ENCODE peak calls at places on chromosomes 2 and 18, in five cellular contexts. One of them, this sample, is unnamed.

GRCh38 chr2:25608718-25609117 is 64.7 kb downstream of the DTNB start:
- DNase-seq in stimulated activated CD8-positive, alpha-beta memory T cell treated with anti-CD3 and anti-CD28 coated beads, Interleukin-4, amount 100 ng/mL, for 1 hour: no peak
- DNase-seq in HFFc6: no peak
- DNase-seq in NCI-H524 treated with DMSO at 0.1 percent for 48 hours: no peak
- DNase-seq in left cardiac atrium: no peak
- DNase-seq in this sample: no peak

GRCh38 chr2:170236639-170237037 is 58.7 kb downstream of the MYO3B start:
- DNase-seq in NCI-H524 treated with DMSO at 0.1 percent for 48 hours: no peak
- DNase-seq in left cardiac atrium: no peak
- DNase-seq in HFFc6: no peak
- DNase-seq in stimulated activated CD8-positive, alpha-beta memory T cell treated with anti-CD3 and anti-CD28 coated beads, Interleukin-4, amount 100 ng/mL, for 1 hour: no peak
- DNase-seq in this sample: no peak

GRCh38 chr2:9174771-9175441 is 31.7 kb upstream of the ASAP2 start:
- DNase-seq in left cardiac atrium: no peak
- DNase-seq in NCI-H524 treated with DMSO at 0.1 percent for 48 hours: peak; percentile 59
- DNase-seq in HFFc6: peak; percentile 86
- DNase-seq in stimulated activated CD8-positive, alpha-beta memory T cell treated with anti-CD3 and anti-CD28 coated beads, Interleukin-4, amount 100 ng/mL, for 1 hour: no peak
- DNase-seq in this sample: peak; percentile 61

GRCh38 chr2:223563462-223563861 is 38.7 kb downstream of the SCG2 start:
- DNase-seq in stimulated activated CD8-positive, alpha-beta memory T cell treated with anti-CD3 and anti-CD28 coated beads, Interleukin-4, amount 100 ng/mL, for 1 hour: no peak
- DNase-seq in HFFc6: peak; percentile 73
- DNase-seq in left cardiac atrium: no peak
- DNase-seq in NCI-H524 treated with DMSO at 0.1 percent for 48 hours: no peak
- DNase-seq in this sample: peak; percentile 84

GRCh38 chr2:114265256-114265655 is 177.2 kb upstream of the DPP10 start:
- DNase-seq in NCI-H524 treated with DMSO at 0.1 percent for 48 hours: peak; percentile 2
- DNase-seq in HFFc6: no peak
- DNase-seq in left cardiac atrium: no peak
- DNase-seq in stimulated activated CD8-positive, alpha-beta memory T cell treated with anti-CD3 and anti-CD28 coated beads, Interleukin-4, amount 100 ng/mL, for 1 hour: no peak
- DNase-seq in this sample: no peak

GRCh38 chr2:205659922-205660321 is 22.4 kb upstream of the NRP2 start:
- DNase-seq in HFFc6: no peak
- DNase-seq in stimulated activated CD8-positive, alpha-beta memory T cell treated with anti-CD3 and anti-CD28 coated beads, Interleukin-4, amount 100 ng/mL, for 1 hour: no peak
- DNase-seq in NCI-H524 treated with DMSO at 0.1 percent for 48 hours: no peak
- DNase-seq in left cardiac atrium: no peak
- DNase-seq in this sample: no peak

GRCh38 chr2:47241715-47242114 is 86.6 kb upstream of the STPG4 start:
- DNase-seq in NCI-H524 treated with DMSO at 0.1 percent for 48 hours: no peak
- DNase-seq in stimulated activated CD8-positive, alpha-beta memory T cell treated with anti-CD3 and anti-CD28 coated beads, Interleukin-4, amount 100 ng/mL, for 1 hour: no peak
- DNase-seq in HFFc6: no peak
- DNase-seq in left cardiac atrium: no peak
- DNase-seq in this sample: no peak

GRCh38 chr2:134288814-134289213 is 34.9 kb downstream of the MGAT5 start:
- DNase-seq in HFFc6: no peak
- DNase-seq in NCI-H524 treated with DMSO at 0.1 percent for 48 hours: no peak
- DNase-seq in left cardiac atrium: no peak
- DNase-seq in stimulated activated CD8-positive, alpha-beta memory T cell treated with anti-CD3 and anti-CD28 coated beads, Interleukin-4, amount 100 ng/mL, for 1 hour: no peak
- DNase-seq in this sample: no peak

GRCh38 chr18:49024808-49025361 is 74.1 kb upstream of the SMAD7 start:
- DNase-seq in HFFc6: no peak
- DNase-seq in left cardiac atrium: no peak
- DNase-seq in stimulated activated CD8-positive, alpha-beta memory T cell treated with anti-CD3 and anti-CD28 coated beads, Interleukin-4, amount 100 ng/mL, for 1 hour: no peak
- DNase-seq in NCI-H524 treated with DMSO at 0.1 percent for 48 hours: peak; percentile 31
- DNase-seq in this sample: no peak

GRCh38 chr2:171316220-171316619 is 117.6 kb downstream of the METTL8 start:
- DNase-seq in stimulated activated CD8-positive, alpha-beta memory T cell treated with anti-CD3 and anti-CD28 coated beads, Interleukin-4, amount 100 ng/mL, for 1 hour: no peak
- DNase-seq in NCI-H524 treated with DMSO at 0.1 percent for 48 hours: no peak
- DNase-seq in HFFc6: no peak
- DNase-seq in left cardiac atrium: no peak
- DNase-seq in this sample: peak; percentile 11

GRCh38 chr2:69945447-69945846 is 16.0 kb downstream of the ASPRV1 start:
- DNase-seq in NCI-H524 treated with DMSO at 0.1 percent for 48 hours: no peak
- DNase-seq in left cardiac atrium: peak; percentile 45
- DNase-seq in HFFc6: no peak
- DNase-seq in stimulated activated CD8-positive, alpha-beta memory T cell treated with anti-CD3 and anti-CD28 coated beads, Interleukin-4, amount 100 ng/mL, for 1 hour: no peak
- DNase-seq in this sample: no peak

GRCh38 chr2:207498427-207498826 is 31.3 kb upstream of the CREB1 start:
- DNase-seq in NCI-H524 treated with DMSO at 0.1 percent for 48 hours: no peak
- DNase-seq in HFFc6: no peak
- DNase-seq in stimulated activated CD8-positive, alpha-beta memory T cell treated with anti-CD3 and anti-CD28 coated beads, Interleukin-4, amount 100 ng/mL, for 1 hour: no peak
- DNase-seq in left cardiac atrium: no peak
- DNase-seq in this sample: no peak

GRCh38 chr2:54710216-54710615 is 13.2 kb upstream of the EML6 start:
- DNase-seq in NCI-H524 treated with DMSO at 0.1 percent for 48 hours: no peak
- DNase-seq in left cardiac atrium: no peak
- DNase-seq in HFFc6: no peak
- DNase-seq in stimulated activated CD8-positive, alpha-beta memory T cell treated with anti-CD3 and anti-CD28 coated beads, Interleukin-4, amount 100 ng/mL, for 1 hour: no peak
- DNase-seq in this sample: no peak

GRCh38 chr2:112621792-112622527 is 23.8 kb upstream of the SLC20A1 start:
- DNase-seq in HFFc6: peak; percentile 89
- DNase-seq in left cardiac atrium: no peak
- DNase-seq in stimulated activated CD8-positive, alpha-beta memory T cell treated with anti-CD3 and anti-CD28 coated beads, Interleukin-4, amount 100 ng/mL, for 1 hour: no peak
- DNase-seq in NCI-H524 treated with DMSO at 0.1 percent for 48 hours: no peak
- DNase-seq in this sample: peak; percentile 64

GRCh38 chr2:176178271-176178806 is 10.1 kb upstream of the HOXD1 start:
- DNase-seq in HFFc6: no peak
- DNase-seq in left cardiac atrium: no peak
- DNase-seq in stimulated activated CD8-positive, alpha-beta memory T cell treated with anti-CD3 and anti-CD28 coated beads, Interleukin-4, amount 100 ng/mL, for 1 hour: no peak
- DNase-seq in NCI-H524 treated with DMSO at 0.1 percent for 48 hours: peak; percentile 62
- DNase-seq in this sample: no peak

GRCh38 chr2:182784777-182785176 is 68.7 kb downstream of the DNAJC10 start:
- DNase-seq in HFFc6: peak; percentile 50
- DNase-seq in stimulated activated CD8-positive, alpha-beta memory T cell treated with anti-CD3 and anti-CD28 coated beads, Interleukin-4, amount 100 ng/mL, for 1 hour: no peak
- DNase-seq in left cardiac atrium: no peak
- DNase-seq in NCI-H524 treated with DMSO at 0.1 percent for 48 hours: peak; percentile 6
- DNase-seq in this sample: peak; percentile 63

GRCh38 chr18:39486268-39486667 is 1920.7 kb upstream of the CELF4 start:
- DNase-seq in HFFc6: no peak
- DNase-seq in left cardiac atrium: no peak
- DNase-seq in NCI-H524 treated with DMSO at 0.1 percent for 48 hours: no peak
- DNase-seq in stimulated activated CD8-positive, alpha-beta memory T cell treated with anti-CD3 and anti-CD28 coated beads, Interleukin-4, amount 100 ng/mL, for 1 hour: no peak
- DNase-seq in this sample: no peak

GRCh38 chr2:219539295-219539788 is 4.3 kb downstream of the CHPF start:
- DNase-seq in NCI-H524 treated with DMSO at 0.1 percent for 48 hours: no peak
- DNase-seq in HFFc6: no peak
- DNase-seq in left cardiac atrium: no peak
- DNase-seq in stimulated activated CD8-positive, alpha-beta memory T cell treated with anti-CD3 and anti-CD28 coated beads, Interleukin-4, amount 100 ng/mL, for 1 hour: no peak
- DNase-seq in this sample: no peak

GRCh38 chr2:11397046-11397445 is 52.6 kb upstream of the ROCK2 start:
- DNase-seq in stimulated activated CD8-positive, alpha-beta memory T cell treated with anti-CD3 and anti-CD28 coated beads, Interleukin-4, amount 100 ng/mL, for 1 hour: no peak
- DNase-seq in NCI-H524 treated with DMSO at 0.1 percent for 48 hours: peak; percentile 83
- DNase-seq in left cardiac atrium: peak; percentile 56
- DNase-seq in HFFc6: no peak
- DNase-seq in this sample: no peak

GRCh38 chr2:116467243-116467642 is 1347.2 kb upstream of the DDX18 start:
- DNase-seq in left cardiac atrium: no peak
- DNase-seq in HFFc6: no peak
- DNase-seq in stimulated activated CD8-positive, alpha-beta memory T cell treated with anti-CD3 and anti-CD28 coated beads, Interleukin-4, amount 100 ng/mL, for 1 hour: no peak
- DNase-seq in NCI-H524 treated with DMSO at 0.1 percent for 48 hours: no peak
- DNase-seq in this sample: peak; percentile 5